ENCODE peak calls at places on chromosomes 7 and 10, in four cellular contexts. J is GM12878, R is H1, Y is HepG2. S is an unnamed sample.

GRCh38 chr10:127932521-127933270 is 25.8 kb downstream of the PTPRE start:
- DNase-seq in J (no peak), R (no peak), Y (no peak), S (no peak)

GRCh38 chr7:142508251-142508650 is 241.0 kb upstream of the PRSS1 start:
- DNase-seq in J (no peak), R (no peak), Y (no peak), S (no peak)

GRCh38 chr7:155694846-155695245 is 50.4 kb downstream of the RBM33 start:
- DNase-seq in J (no peak), R (no peak), Y (no peak), S (no peak)

GRCh38 chr7:3510101-3511020 is 209.3 kb downstream of the SDK1 start:
- DNase-seq in J (no peak), R (no peak), Y (no peak), S (peak)

GRCh38 chr7:41145656-41146055 is 557.2 kb downstream of the INHBA start:
- DNase-seq in J (no peak), R (no peak), Y (no peak), S (no peak)

GRCh38 chr10:33241351-33241750 is 93.1 kb downstream of the NRP1 start:
- DNase-seq in J (no peak), R (no peak), Y (no peak), S (no peak)

GRCh38 chr10:12367272-12367671 is 17.9 kb downstream of the CAMK1D start:
- DNase-seq in J (no peak), R (no peak), Y (no peak), S (no peak)

GRCh38 chr7:17109017-17109416 is 189.4 kb upstream of the AHR start:
- DNase-seq in J (no peak), R (no peak), Y (no peak), S (no peak)

GRCh38 chr7:6606866-6607583 is 8.4 kb upstream of the ZNF853 start:
- DNase-seq in J (no peak), R (no peak), Y (no peak), S (no peak)

GRCh38 chr7:149241695-149242094 is 2.2 kb downstream of the ZNF212 start:
- DNase-seq in J (no peak), R (no peak), Y (no peak), S (no peak)

GRCh38 chr10:13788701-13789447 is 202.1 kb downstream of the PRPF18 start:
- DNase-seq in J (no peak), R (no peak), Y (no peak), S (no peak)
- TF ChIP-seq ZNF274 in J (no peak), R (no peak), Y (no peak), S (no peak)

GRCh38 chr10:45443101-45444009 is 69.3 kb downstream of the ALOX5 start:
- DNase-seq in J (no peak), R (no peak), Y (no peak), S (no peak)

GRCh38 chr10:45442670-45443069 is 68.7 kb downstream of the ALOX5 start:
- DNase-seq in J (no peak), R (no peak), Y (no peak), S (no peak)

GRCh38 chr10:45446858-45447257 is 72.8 kb downstream of the ALOX5 start:
- DNase-seq in J (no peak), R (no peak), Y (no peak), S (no peak)

GRCh38 chr10:45444022-45444421 is 70.0 kb downstream of the ALOX5 start:
- DNase-seq in J (no peak), R (no peak), Y (no peak), S (no peak)

GRCh38 chr10:45444976-45445898 is 71.2 kb downstream of the ALOX5 start:
- DNase-seq in J (no peak), R (no peak), Y (no peak), S (no peak)
- TF ChIP-seq SUZ12 in J (no peak), R (no peak), Y (no peak), S (no peak)

GRCh38 chr7:108454674-108455523 is 1.3 kb downstream of the NRCAM start:
- DNase-seq in J (no peak), R (no peak), Y (no peak), S (peak)
- H3K9ac ChIP-seq in J (no peak), R (no peak), Y (no peak), S (peak)

GRCh38 chr10:105758209-105758998 is 1117.3 kb downstream of the SORCS3 start:
- DNase-seq in J (no peak), R (no peak), Y (no peak), S (no peak)

GRCh38 chr10:105756386-105756785 is 1115.3 kb downstream of the SORCS3 start:
- DNase-seq in J (no peak), R (no peak), Y (no peak), S (no peak)

GRCh38 chr10:105761861-105762260 is 1120.8 kb downstream of the SORCS3 start:
- DNase-seq in J (no peak), R (no peak), Y (no peak), S (no peak)

GRCh38 chr10:105759741-105760140 is 1118.7 kb downstream of the SORCS3 start:
- DNase-seq in J (no peak), R (no peak), Y (no peak), S (no peak)

DNA sequence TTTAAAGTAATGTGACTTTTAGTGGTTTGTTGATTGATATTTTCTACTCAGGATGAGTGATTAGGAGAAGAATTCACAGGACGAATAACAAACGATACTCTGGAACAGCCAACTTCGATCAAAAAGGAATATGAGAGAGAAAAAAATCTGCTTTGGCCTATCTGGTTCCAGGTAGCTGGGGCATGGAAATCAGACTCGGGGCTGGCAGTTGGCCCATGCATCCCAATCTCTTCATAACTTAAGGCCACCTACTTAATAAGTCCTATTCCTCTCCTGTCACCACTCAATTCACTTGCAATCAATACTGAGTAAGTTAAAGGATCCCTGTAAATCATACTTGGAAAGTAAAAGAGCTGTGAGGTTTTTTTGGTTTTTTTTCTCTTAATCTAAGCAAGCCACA is 1116.2 kb downstream of the SORCS3 start:
- DNase-seq in J (no peak), R (no peak), Y (no peak), S (no peak)
- TF ChIP-seq ZNF274 in J (no peak), R (no peak), Y (no peak), S (no peak)

DNA sequence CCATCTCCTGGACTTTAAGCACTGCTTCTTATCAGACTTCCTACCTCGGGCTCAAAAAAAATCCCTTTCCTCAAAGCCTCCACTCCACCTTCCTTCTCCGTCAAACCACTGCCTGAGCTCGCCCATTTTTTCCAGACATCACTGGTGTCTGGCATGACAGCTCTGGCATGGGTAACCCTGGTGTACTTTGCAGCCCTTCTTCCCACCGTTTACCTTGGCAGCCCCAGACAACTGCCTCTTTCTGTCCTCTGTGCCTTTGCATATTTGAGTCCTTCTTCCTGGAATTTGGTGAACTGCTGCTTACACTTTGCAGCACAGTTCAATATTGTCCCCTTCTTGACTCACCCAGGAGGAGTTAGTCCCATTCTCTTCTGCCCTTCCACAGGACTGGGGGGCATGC is 144.6 kb upstream of the TBX20 start:
- DNase-seq in J (no peak), R (no peak), Y (no peak), S (no peak)
- TF ChIP-seq SUZ12 in J (no peak), R (no peak), Y (no peak), S (no peak)

GRCh38 chr10:72704117-72704516 is 12.2 kb downstream of the MCU start:
- DNase-seq in J (no peak), R (no peak), Y (no peak), S (no peak)

GRCh38 chr10:72712136-72712535 is 20.2 kb downstream of the MCU start:
- DNase-seq in J (no peak), R (no peak), Y (no peak), S (no peak)

DNA sequence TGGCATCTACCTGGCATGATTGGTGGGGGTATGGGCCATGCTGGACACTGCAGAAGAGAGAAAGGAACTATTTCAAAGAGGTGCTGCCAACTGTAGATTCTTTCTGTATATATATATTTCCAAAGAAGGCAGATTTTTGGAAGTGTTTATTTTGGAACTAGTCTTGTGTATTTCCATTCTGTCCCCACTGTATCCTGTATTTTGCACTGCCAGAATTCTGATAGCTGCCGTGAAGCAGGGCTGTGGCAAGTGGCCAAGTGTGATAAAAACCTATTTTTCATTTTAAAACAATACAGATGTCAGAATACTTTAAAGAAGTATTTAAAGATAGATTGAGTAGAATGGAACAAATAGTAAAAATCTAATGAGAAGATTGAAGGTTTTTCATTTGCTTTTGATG is 17.1 kb downstream of the MCU start:
- DNase-seq in J (no peak), R (no peak), Y (no peak), S (no peak)
- H3K9ac ChIP-seq in J (no peak), R (no peak), Y (no peak), S (no peak)

GRCh38 chr10:7027237-7027912 is 383.5 kb downstream of the SFMBT2 start:
- DNase-seq in J (no peak), R (no peak), Y (no peak), S (no peak)
- TF ChIP-seq ZNF274 in J (no peak), R (no peak), Y (no peak), S (no peak)

GRCh38 chr10:70885485-70885884 is 2.9 kb downstream of the PCBD1 start:
- DNase-seq in J (no peak), R (no peak), Y (no peak), S (no peak)

GRCh38 chr10:70879244-70879643 is 9.1 kb downstream of the PCBD1 start:
- DNase-seq in J (no peak), R (no peak), Y (no peak), S (no peak)

DNA sequence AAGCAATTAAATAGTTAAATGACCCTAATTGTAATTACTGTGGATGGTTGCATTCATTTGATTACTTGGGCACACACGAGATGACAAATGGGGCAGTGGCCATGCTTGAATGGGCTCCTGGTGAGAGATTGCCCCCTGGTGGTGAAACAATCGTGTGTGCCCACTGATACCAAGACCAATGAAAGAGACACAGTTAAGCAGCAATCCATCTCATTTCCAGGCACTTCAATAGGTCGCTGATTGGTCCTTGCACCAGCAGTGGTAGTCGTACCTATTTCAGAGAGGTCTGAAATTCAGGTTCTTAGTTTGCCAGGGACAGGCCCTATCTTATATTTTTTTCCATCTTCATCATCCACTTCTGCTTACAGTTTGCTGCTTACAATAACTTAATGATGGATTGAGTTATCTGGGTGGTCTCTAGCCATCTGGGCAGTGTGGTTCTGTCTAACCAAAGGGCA is 8.3 kb downstream of the PCBD1 start:
- DNase-seq in J (peak), R (no peak), Y (peak), S (peak)
- TF ChIP-seq SUZ12 in J (no peak), R (no peak), Y (no peak), S (no peak)

S was measured in NT2/D1.